ENCODE peak calls at places on chromosomes 2 and 18, in eight cellular contexts. J is GM12878, U is astrocyte, O is fibroblast of lung, R is endothelial cell of umbilical vein, W is PC-3, I is neural progenitor cell, T is DND-41. E is an unnamed sample.

GRCh38 chr2:226661789-226662545 is 137.7 kb downstream of the IRS1 start:
- DNase-seq in J (no peak), U (peak; percentile 99), O (peak; percentile 99), R (no peak), W (peak; percentile 93), I (no peak), T (no peak), E (no peak)

GRCh38 chr2:43576983-43577892 is 18.6 kb downstream of the THADA start:
- DNase-seq in J (no peak), U (peak; percentile 74), O (peak; percentile 82), R (peak; percentile 61), W (peak; percentile 51), I (peak; percentile 64), T (peak; percentile 32), E (peak; percentile 65)

GRCh38 chr2:39050109-39050508 is 70.7 kb downstream of the SOS1 start:
- DNase-seq in J (no peak), U (peak; percentile 35), O (peak; percentile 53), R (no peak), W (peak; percentile 39), I (no peak), T (no peak), E (no peak)

GRCh38 chr2:72181616-72182015 is 34.0 kb upstream of the CYP26B1 start:
- DNase-seq in J (no peak), U (no peak), O (no peak), R (no peak), W (no peak), I (no peak), T (no peak), E (no peak)

GRCh38 chr2:145091967-145092366 is 572.0 kb upstream of the ZEB2 start:
- DNase-seq in J (no peak), U (peak; percentile 80), O (peak; percentile 79), R (no peak), W (peak; percentile 46), I (no peak), T (no peak), E (no peak)

GRCh38 chr2:73896362-73897239 is 3.8 kb downstream of the ACTG2 start:
- DNase-seq in J (peak; percentile 68), U (peak; percentile 97), O (peak; percentile 97), R (no peak), W (no peak), I (no peak), T (peak; percentile 55), E (no peak)

GRCh38 chr18:13220326-13220991 is 1.9 kb downstream of the LDLRAD4 start:
- DNase-seq in J (no peak), U (peak; percentile 49), O (peak; percentile 56), R (no peak), W (no peak), I (no peak), T (no peak), E (no peak)

GRCh38 chr2:175461839-175462238 is 280.3 kb upstream of the ATP5MC3 start:
- DNase-seq in J (no peak), U (no peak), O (no peak), R (no peak), W (peak; percentile 4), I (no peak), T (no peak), E (no peak)

GRCh38 chr2:138298900-138299299 is 202.7 kb upstream of the SPOPL start:
- DNase-seq in J (peak; percentile 54), U (no peak), O (no peak), R (no peak), W (no peak), I (no peak), T (no peak), E (no peak)

GRCh38 chr2:88114821-88115220 is 13.0 kb downstream of the FABP1 start:
- DNase-seq in J (no peak), U (no peak), O (no peak), R (no peak), W (no peak), I (no peak), T (no peak), E (no peak)

GRCh38 chr2:28869494-28870145 is 489 bp downstream of the TRMT61B start:
- DNase-seq in J (no peak), U (no peak), O (no peak), R (no peak), W (no peak), I (peak; percentile 17), T (no peak), E (no peak)

GRCh38 chr18:24685232-24685959 is 225.0 kb downstream of the HRH4 start:
- DNase-seq in J (no peak), U (no peak), O (no peak), R (no peak), W (no peak), I (no peak), T (no peak), E (no peak)

GRCh38 chr2:117815946-117816345 is 1.5 kb downstream of the DDX18 start:
- DNase-seq in J (no peak), U (no peak), O (no peak), R (no peak), W (no peak), I (no peak), T (no peak), E (no peak)

GRCh38 chr2:142130111-142131015 is 453 bp downstream of the LRP1B start:
- DNase-seq in J (no peak), U (peak; percentile 77), O (peak; percentile 83), R (peak; percentile 56), W (peak; percentile 30), I (peak; percentile 76), T (no peak), E (no peak)

GRCh38 chr18:78499586-78499985 is 480.0 kb upstream of the SALL3 start:
- DNase-seq in J (no peak), U (no peak), O (no peak), R (no peak), W (no peak), I (no peak), T (no peak), E (no peak)

GRCh38 chr2:176473177-176473576 is 203.9 kb downstream of the MTX2 start:
- DNase-seq in J (no peak), U (no peak), O (peak; percentile 26), R (peak; percentile 58), W (no peak), I (no peak), T (peak; percentile 79), E (no peak)

GRCh38 chr2:45220227-45220626 is 211.0 kb upstream of the SIX2 start:
- DNase-seq in J (no peak), U (no peak), O (no peak), R (no peak), W (no peak), I (no peak), T (peak; percentile 26), E (no peak)

GRCh38 chr2:3626118-3626816 is 31.4 kb downstream of the COLEC11 start:
- DNase-seq in J (no peak), U (no peak), O (no peak), R (peak; percentile 29), W (no peak), I (no peak), T (no peak), E (no peak)

GRCh38 chr18:28626757-28627156 is 449.8 kb upstream of the CDH2 start:
- DNase-seq in J (no peak), U (no peak), O (no peak), R (no peak), W (no peak), I (no peak), T (no peak), E (no peak)

GRCh38 chr2:74632209-74632938 is 15.8 kb downstream of the M1AP start:
- DNase-seq in J (no peak), U (no peak), O (peak; percentile 18), R (no peak), W (peak; percentile 34), I (peak; percentile 25), T (no peak), E (no peak)

GRCh38 chr2:75709297-75709696 is 1.4 kb downstream of the GCFC2 start:
- DNase-seq in J (no peak), U (no peak), O (no peak), R (peak; percentile 24), W (no peak), I (no peak), T (no peak), E (peak; percentile 30)

GRCh38 chr2:4938246-4938645 is 753.9 kb upstream of the SOX11 start:
- DNase-seq in J (no peak), U (no peak), O (no peak), R (no peak), W (no peak), I (no peak), T (no peak), E (no peak)

GRCh38 chr2:212908682-212909435 is 242.6 kb downstream of the IKZF2 start:
- DNase-seq in J (no peak), U (peak; percentile 57), O (peak; percentile 61), R (no peak), W (no peak), I (no peak), T (no peak), E (no peak)

GRCh38 chr18:50788284-50788683 is 31.5 kb downstream of the MRO start:
- DNase-seq in J (no peak), U (no peak), O (no peak), R (no peak), W (no peak), I (no peak), T (no peak), E (no peak)
- H4K20me1 ChIP-seq in J (no peaks in the 10 kb centered on the region), U (no peaks in the 10 kb centered on the region), O (no peaks in the 10 kb centered on the region), R (no peaks in the 10 kb centered on the region), W (no peaks in the 10 kb centered on the region), I (no peaks in the 10 kb centered on the region), T (no peaks in the 10 kb centered on the region), E (no peaks in the 10 kb centered on the region)

DNA sequence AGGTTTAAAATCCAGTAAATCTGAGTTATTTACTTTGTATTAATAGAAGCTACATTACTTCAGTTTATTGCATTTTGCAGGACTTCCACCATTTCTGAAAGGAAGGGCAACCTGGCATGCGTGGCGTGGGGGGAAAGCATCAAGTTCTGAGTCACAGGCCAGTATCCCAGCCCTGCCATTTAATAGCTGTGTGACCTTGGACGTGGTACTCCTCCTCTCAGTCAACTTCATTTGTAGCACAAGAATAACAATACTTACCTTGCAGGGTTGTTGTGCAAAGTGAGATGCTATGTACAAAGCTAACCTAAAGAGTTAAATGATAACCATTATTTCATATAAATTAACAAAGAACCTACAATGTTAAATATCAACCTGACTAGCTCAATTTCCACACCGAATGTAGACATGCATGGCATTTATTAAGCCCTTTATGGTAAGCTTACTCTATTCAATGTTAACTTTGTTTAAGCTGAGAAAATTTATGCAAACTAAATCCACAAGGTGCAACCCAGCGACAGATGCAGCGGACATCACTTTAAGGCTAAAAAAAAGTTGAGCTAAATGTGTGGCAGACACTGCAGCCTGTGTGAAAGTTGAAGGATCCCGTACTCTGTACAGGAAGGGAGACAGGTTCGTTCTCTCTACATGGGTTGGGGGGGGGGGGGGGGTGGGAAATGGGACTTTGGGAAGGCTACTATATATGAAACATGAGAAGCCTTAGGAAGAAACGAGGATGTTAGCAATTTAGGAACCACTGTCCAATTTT is 17.2 kb upstream of the STPG4 start:
- DNase-seq in J (no peak), U (no peak), O (no peak), R (peak; percentile 31), W (peak; percentile 74), I (no peak), T (no peak), E (no peak)
- H4K20me1 ChIP-seq in J (peaks cover 9% of the 10 kb centered on the region), U (peaks cover 82% of the 10 kb centered on the region), O (peaks cover 21% of the 10 kb centered on the region), R (peaks cover 12% of the 10 kb centered on the region), W (peaks cover 76% of the 10 kb centered on the region), I (peaks cover 81% of the 10 kb centered on the region), T (peaks cover 79% of the 10 kb centered on the region), E (peaks cover 69% of the 10 kb centered on the region)

GRCh38 chr2:239211391-239212094 is 189.3 kb downstream of the HDAC4 start:
- DNase-seq in J (no peak), U (peak; percentile 37), O (peak; percentile 53), R (no peak), W (no peak), I (no peak), T (no peak), E (no peak)
- H4K20me1 ChIP-seq in J (no peaks in the 10 kb centered on the region), U (peaks cover 43% of the 10 kb centered on the region), O (no peaks in the 10 kb centered on the region), R (no peaks in the 10 kb centered on the region), W (no peaks in the 10 kb centered on the region), I (peaks cover 71% of the 10 kb centered on the region), T (peaks cover 97% of the 10 kb centered on the region), E (no peaks in the 10 kb centered on the region)

GRCh38 chr2:173934895-173935294 is 30.3 kb downstream of the SP3 start:
- DNase-seq in J (no peak), U (no peak), O (peak; percentile 35), R (no peak), W (peak; percentile 70), I (no peak), T (no peak), E (no peak)
- H4K20me1 ChIP-seq in J (no peaks in the 10 kb centered on the region), U (peaks cover 90% of the 10 kb centered on the region), O (no peaks in the 10 kb centered on the region), R (peaks cover 35% of the 10 kb centered on the region), W (peaks cover 30% of the 10 kb centered on the region), I (peaks cover 92% of the 10 kb centered on the region), T (peaks cover 90% of the 10 kb centered on the region), E (peaks cover 58% of the 10 kb centered on the region)